ENCODE peak calls at places on chromosomes 12 and 14, in seven cellular contexts. A is endodermal cell, X is neural progenitor cell, E is fibroblast of lung, L is HepG2, P is HCT116, K is mammary epithelial cell. G is an unnamed sample.

GRCh38 chr12:20368653-20369163 is 371 bp downstream of the PDE3A start:
- DNase-seq in X (peak), P (no peak), K (peak), E (peak), A (peak), L (no peak), G (peak)

GRCh38 chr12:57149309-57149900 is 2.0 kb upstream of the LRP1-AS start:
- DNase-seq in A (no peak), X (no peak), L (peak), K (no peak), P (no peak), E (peak), G (peak)

GRCh38 chr12:99722690-99723486 is 75.3 kb downstream of the GARIN6 start:
- DNase-seq in X (peak), K (no peak), L (no peak), P (no peak), E (no peak), A (peak), G (no peak)

GRCh38 chr12:108575199-108575912 is 13.0 kb downstream of the ISCU start:
- DNase-seq in L (no peak), K (no peak), X (no peak), A (peak), P (no peak), E (no peak), G (no peak)

GRCh38 chr12:50103767-50104321 is at the start of gene GPD1:
- DNase-seq in A (peak), X (peak), E (peak), P (peak), K (peak), L (peak), G (peak)

GRCh38 chr14:51472881-51473280 is 178.8 kb upstream of the FRMD6 start:
- DNase-seq in L (no peak), E (peak), P (no peak), A (no peak), X (no peak), K (no peak), G (no peak)

GRCh38 chr12:49793620-49794019 is 34.6 kb downstream of the NCKAP5L start:
- DNase-seq in X (no peak), P (no peak), L (no peak), K (no peak), A (no peak), E (no peak), G (no peak)

GRCh38 chr14:99136401-99136800 is 135.6 kb downstream of the BCL11B start:
- DNase-seq in X (no peak), P (no peak), E (no peak), L (no peak), A (peak), K (no peak), G (peak)

GRCh38 chr12:58787021-58787760 is 133.1 kb downstream of the LRIG3 start:
- DNase-seq in K (no peak), P (no peak), E (peak), X (no peak), A (no peak), L (no peak), G (no peak)

GRCh38 chr12:98998697-98999299 is 353.7 kb downstream of the APAF1 start:
- DNase-seq in X (peak), A (no peak), K (peak), E (peak), P (peak), L (peak), G (no peak)

GRCh38 chr14:76775159-76775694 is 14.0 kb downstream of the VASH1 start:
- DNase-seq in A (no peak), X (no peak), E (no peak), L (no peak), P (no peak), K (no peak), G (peak)

GRCh38 chr12:116358850-116359761 is 81.6 kb upstream of the MED13L start:
- DNase-seq in P (peak), A (peak), L (peak), E (peak), X (peak), K (peak), G (peak)

GRCh38 chr14:22887260-22887989 is 4.4 kb downstream of the REM2 start:
- DNase-seq in P (peak), L (no peak), X (peak), K (peak), A (peak), E (peak), G (no peak)

GRCh38 chr12:28963554-28963953 is 185.5 kb upstream of the FAR2 start:
- DNase-seq in E (peak), X (peak), A (no peak), P (peak), K (peak), L (no peak), G (no peak)

GRCh38 chr14:104576607-104577332 is 2.8 kb upstream of the C14orf180 start:
- DNase-seq in K (no peak), X (no peak), E (no peak), L (peak), P (no peak), A (peak), G (no peak)

GRCh38 chr14:75542585-75543091 is 20.4 kb downstream of the BATF start:
- DNase-seq in E (peak), A (no peak), L (no peak), K (no peak), P (no peak), X (no peak), G (peak)

GRCh38 chr12:95829395-95829794 is 29.4 kb upstream of the SNRPF start:
- DNase-seq in P (no peak), E (no peak), A (no peak), L (peak), X (no peak), K (no peak), G (no peak)

DNA sequence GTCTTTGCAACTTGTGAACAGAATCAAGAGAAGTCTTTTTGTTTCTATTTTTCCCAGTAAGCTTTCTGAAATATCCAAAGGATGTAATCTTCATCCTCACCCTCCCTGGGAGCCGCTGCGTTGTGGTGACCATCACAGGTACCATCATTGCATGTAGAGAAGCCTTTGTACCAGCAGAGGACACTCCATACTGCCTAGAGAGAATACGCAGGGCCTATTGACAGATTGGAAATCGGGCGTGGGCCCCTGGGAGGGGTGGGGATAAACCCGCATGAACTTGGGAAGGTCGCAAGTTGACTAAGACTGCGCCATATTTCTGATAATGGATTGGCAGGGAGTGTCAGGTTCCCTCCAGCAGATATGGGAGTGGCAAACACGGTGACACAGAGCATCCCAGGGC is 12.7 kb downstream of the KRT1 start:
- DNase-seq in X (peak), P (no peak), L (no peak), E (no peak), K (no peak), A (peak), G (no peak)
- TF ChIP-seq CTCF in X (peak), P (peak), L (peak), E (no peak), K (peak), A (peak), G (no peak)

DNA sequence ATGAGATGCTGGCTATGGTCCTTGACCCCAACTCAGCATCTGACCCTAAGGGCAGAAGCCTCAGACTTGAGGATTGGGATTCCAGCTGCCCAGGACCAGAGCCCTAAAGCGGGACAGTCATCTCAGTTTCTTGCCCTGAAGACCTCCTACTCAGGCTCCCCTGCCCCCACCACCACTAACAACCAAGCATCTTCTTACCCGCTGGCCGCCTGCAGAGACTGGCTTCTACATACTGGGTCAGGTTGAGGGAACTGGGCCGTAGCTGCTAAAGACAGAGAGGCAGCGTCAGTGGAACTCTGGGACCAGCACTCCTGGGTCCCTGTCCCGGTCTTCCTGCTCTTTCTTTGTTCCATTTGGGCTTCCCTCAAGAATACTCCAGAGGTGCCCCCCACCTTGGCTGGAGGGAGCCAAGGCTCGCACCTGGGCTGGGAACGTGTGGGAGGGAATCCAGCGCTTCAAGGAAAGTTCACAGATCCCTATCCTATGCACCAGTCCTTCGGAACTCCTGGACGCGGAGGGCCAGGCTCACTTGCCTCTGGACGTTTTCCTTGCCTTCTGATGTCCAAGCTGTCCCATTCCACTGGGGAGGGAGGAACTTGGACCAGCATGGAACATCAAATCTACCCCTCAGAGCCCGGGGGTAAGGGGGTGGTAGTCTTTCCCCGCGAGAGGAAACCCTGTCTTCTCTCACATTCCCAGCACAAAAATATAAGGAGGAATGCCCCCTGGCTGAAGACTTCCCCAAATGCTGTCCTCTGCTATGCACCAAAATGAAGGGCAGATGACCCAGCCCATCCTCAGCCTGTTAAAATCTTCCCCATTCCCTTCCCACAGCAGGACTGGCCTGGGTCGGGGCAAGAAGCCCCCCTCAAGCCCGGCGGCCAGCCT is 794 bp downstream of the RARG start:
- DNase-seq in L (no peak), P (no peak), K (no peak), X (no peak), A (peak), E (no peak), G (no peak)
- H3K9ac ChIP-seq in L (no peak), P (peak), K (peak), X (no peak), A (no peak), E (peak), G (peak)

GRCh38 chr14:94536836-94537235 is 24.4 kb upstream of the SERPINA4 start:
- DNase-seq in P (peak), X (no peak), E (no peak), L (peak), A (peak), K (peak), G (no peak)
- TF ChIP-seq CTCF in P (peak), X (no peak), E (no peak), L (peak), A (peak), K (peak), G (peak)

DNA sequence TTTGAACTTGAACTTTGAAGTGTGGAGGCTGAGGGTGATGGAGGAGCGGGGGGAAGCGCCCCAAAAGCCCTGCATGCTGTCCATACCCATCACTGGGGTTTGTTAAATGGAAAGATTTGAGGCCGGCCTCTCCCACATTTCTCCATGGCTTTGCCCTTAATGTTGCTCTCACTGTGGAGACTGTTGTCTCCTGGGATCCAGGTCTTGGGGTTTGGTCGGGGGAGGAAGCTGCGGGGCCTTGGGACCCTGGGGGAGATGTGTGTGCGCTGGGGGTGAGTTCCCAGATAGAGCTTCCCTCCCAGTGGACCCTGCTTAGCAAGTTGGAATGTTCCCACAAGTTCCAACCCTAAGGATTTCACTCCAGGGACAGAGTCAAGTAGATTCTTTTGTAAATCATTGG is 28.0 kb upstream of the LRTM2 start:
- DNase-seq in K (no peak), P (no peak), A (peak), X (no peak), E (no peak), L (no peak), G (no peak)
- H3K9ac ChIP-seq in K (no peak), P (no peak), A (no peak), X (no peak), E (no peak), L (no peak), G (no peak)

GRCh38 chr14:102295301-102295700 is 9.7 kb downstream of the MOK start:
- DNase-seq in L (no peak), E (peak), K (no peak), X (no peak), P (no peak), A (no peak), G (no peak)
- TF ChIP-seq CTCF in L (no peak), E (peak), K (peak), X (peak), P (no peak), A (peak), G (peak)

DNA sequence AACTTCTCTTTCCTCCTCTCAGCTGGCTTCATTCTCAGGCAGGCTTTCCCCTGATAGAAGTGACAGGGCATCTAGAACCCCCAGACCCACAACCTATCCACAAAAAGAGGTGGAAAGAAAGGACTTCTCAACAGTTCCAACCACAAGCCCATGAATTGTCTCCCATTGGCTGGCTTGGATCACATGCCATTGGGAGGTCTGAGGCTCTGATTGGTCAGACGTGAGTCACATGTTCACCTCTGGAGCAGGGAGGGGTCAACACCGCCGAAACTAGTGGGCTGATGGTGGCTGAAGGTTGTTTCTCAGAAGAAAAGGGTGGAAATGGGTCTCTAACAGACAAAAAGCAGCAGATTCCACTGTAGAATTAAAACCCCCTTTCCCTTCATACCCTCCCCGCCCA is 47.3 kb downstream of the DRAM1 start:
- DNase-seq in K (no peak), E (no peak), P (no peak), X (no peak), L (no peak), A (no peak), G (no peak)
- H3K9ac ChIP-seq in K (no peak), E (no peak), P (no peak), X (no peak), L (no peak), A (no peak), G (no peak)

GRCh38 chr12:88328056-88328455 is 185.9 kb downstream of the TMTC3 start:
- DNase-seq in P (no peak), K (no peak), L (no peak), X (no peak), E (no peak), A (no peak), G (no peak)

GRCh38 chr12:88325828-88326214 is 183.7 kb downstream of the TMTC3 start:
- DNase-seq in K (no peak), P (no peak), E (peak), L (no peak), X (no peak), A (no peak), G (no peak)

DNA sequence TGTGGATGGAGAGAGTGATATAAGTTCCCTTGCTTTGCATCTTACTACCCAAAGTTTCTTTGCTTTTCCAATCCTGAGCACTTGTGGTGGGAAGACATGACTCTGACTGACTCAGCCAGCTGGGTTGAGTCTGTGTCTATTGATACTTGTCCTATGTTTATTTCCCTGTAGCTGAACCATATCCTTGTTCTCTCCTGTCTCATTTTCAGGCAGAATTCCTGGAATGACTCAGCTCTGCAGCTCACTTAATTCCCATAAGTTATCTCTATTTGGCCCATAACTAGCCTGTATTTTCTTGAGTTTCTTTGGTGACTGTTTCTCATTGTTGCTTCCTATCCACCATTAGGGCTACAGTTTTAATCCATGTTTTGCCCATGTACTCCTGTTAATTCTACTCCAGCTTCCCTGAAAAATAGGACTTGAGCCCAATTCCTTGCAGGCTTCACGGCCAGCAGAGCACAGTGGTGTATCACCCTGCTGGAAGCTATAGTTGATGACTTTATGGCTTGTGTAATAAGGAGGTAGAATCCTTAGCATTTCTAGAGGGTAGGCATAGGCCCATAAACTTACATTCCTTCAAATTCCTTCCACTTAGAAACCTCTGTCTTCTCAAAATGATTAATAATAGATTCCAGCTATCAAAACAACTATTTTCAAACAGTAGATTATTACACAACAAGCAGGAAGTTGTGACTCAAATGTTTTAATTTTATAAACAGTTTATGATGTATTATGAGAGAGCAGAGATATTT is 183.1 kb downstream of the TMTC3 start:
- DNase-seq in A (no peak), K (peak), P (no peak), L (no peak), E (peak), X (no peak), G (no peak)
- TF ChIP-seq CTCF in A (no peak), K (peak), P (no peak), L (no peak), E (no peak), X (no peak), G (no peak)

DNA sequence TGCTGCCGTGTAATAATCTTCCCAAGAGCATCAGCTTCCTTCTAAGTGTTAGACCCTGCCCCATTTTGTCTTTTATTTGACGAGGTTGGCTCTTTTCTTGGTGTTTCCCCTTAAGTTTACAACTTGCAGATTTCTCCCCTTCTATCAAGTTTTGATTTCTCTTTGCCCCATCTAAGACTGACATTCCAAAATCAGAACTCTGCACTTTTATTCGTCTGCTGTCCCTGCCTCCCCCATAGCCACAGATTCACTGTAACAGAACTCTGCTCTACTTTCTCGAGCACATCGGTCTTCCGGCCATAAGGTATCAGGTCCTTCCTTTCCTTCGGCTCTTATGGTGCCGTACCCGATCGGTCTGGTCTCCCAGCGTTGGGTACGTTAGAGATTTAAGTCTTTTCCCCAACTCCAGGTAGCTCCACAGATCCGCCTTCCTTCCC is 563 bp downstream of the DCP1B start:
- DNase-seq in L (no peak), K (peak), P (no peak), A (no peak), X (no peak), E (peak), G (no peak)
- H3K9ac ChIP-seq in L (peak), K (peak), P (peak), A (peak), X (peak), E (peak), G (peak)

DNA sequence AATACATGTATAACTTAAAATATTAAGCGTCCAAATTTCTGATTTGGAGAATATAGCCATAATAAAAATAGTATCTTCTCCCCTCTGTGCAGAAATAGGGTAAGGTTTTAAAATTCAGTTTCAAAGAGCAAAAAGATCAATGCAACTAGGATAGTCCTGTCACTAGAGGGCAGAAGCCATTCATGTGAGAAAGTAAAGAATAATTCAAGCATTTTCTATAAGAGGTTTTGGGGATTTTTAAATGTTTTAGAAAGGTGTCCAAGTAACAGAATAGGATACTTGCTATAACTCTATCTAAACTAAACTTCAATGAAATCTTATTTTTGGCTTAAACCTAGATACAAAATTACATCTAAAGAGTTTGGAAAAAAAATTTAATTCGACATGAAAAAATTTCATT is 50.3 kb downstream of the ADAMTS20 start:
- DNase-seq in A (no peak), X (peak), L (peak), E (peak), K (peak), P (peak), G (no peak)
- TF ChIP-seq CTCF in A (peak), X (peak), L (peak), E (peak), K (peak), P (peak), G (peak)

GRCh38 chr14:85252011-85252410 is 277.9 kb upstream of the FLRT2 start:
- DNase-seq in P (no peak), L (no peak), K (peak), A (no peak), E (peak), X (no peak), G (no peak)

GRCh38 chr14:85250369-85250768 is 279.6 kb upstream of the FLRT2 start:
- DNase-seq in P (no peak), K (no peak), E (no peak), L (no peak), X (peak), A (peak), G (no peak)

GRCh38 chr14:85257287-85257686 is 272.7 kb upstream of the FLRT2 start:
- DNase-seq in X (no peak), E (no peak), A (no peak), K (no peak), P (no peak), L (no peak), G (no peak)

GRCh38 chr14:85248881-85249635 is 280.9 kb upstream of the FLRT2 start:
- DNase-seq in K (peak), E (peak), X (no peak), P (no peak), A (no peak), L (no peak), G (no peak)

GRCh38 chr14:85254718-85255117 is 275.2 kb upstream of the FLRT2 start:
- DNase-seq in E (peak), P (no peak), A (no peak), K (no peak), L (no peak), X (no peak), G (no peak)
- H3K9ac ChIP-seq in E (no peak), P (no peak), A (no peak), K (no peak), L (no peak), X (no peak), G (no peak)